ENCODE peak calls at places on chromosomes 4 and X, in ten cellular contexts. H, V, S, G, C, L, U, B, N and F are unnamed samples.

GRCh38 chr4:54940996-54941395 is 184.4 kb downstream of the KDR start:
- DNase-seq in H (no peak), V (no peak), S (no peak), G (no peak), C (no peak), L (no peak), U (no peak), B (no peak), N (no peak), F (no peak)

GRCh38 chrX:41145920-41146608 is 60.8 kb downstream of the USP9X start:
- DNase-seq in H (peak), V (no peak), S (peak), G (no peak), C (peak), L (peak), U (no peak), B (no peak), N (no peak), F (no peak)

GRCh38 chr4:127501103-127501502 is 131.7 kb upstream of the INTU start:
- DNase-seq in H (no peak), V (no peak), S (no peak), G (no peak), C (peak), L (no peak), U (no peak), B (no peak), N (no peak), F (no peak)

GRCh38 chr4:17636696-17637351 is 22.4 kb downstream of the MED28 start:
- DNase-seq in H (peak), V (peak), S (peak), G (peak), C (peak), L (peak), U (peak), B (peak), N (no peak), F (peak)

GRCh38 chr4:186621959-186622553 is 66.7 kb upstream of the MTNR1A start:
- DNase-seq in H (peak), V (peak), S (no peak), G (no peak), C (peak), L (peak), U (no peak), B (no peak), N (no peak), F (no peak)

GRCh38 chr4:52248836-52249235 is 197.7 kb downstream of the SPATA18 start:
- DNase-seq in H (no peak), V (no peak), S (no peak), G (no peak), C (peak), L (no peak), U (no peak), B (no peak), N (no peak), F (no peak)

GRCh38 chrX:10048695-10049094 is 81.5 kb downstream of the CLDN34 start:
- DNase-seq in H (no peak), V (no peak), S (no peak), G (no peak), C (peak), L (no peak), U (no peak), B (no peak), N (no peak), F (no peak)

GRCh38 chrX:119826399-119826959 is 26.3 kb downstream of the UPF3B start:
- DNase-seq in H (no peak), V (peak), S (no peak), G (no peak), C (peak), L (peak), U (no peak), B (no peak), N (no peak), F (no peak)

GRCh38 chr4:154551872-154552686 is 1.9 kb upstream of the PLRG1 start:
- DNase-seq in H (peak), V (peak), S (peak), G (peak), C (peak), L (peak), U (peak), B (peak), N (peak), F (peak)

GRCh38 chr4:6480532-6481088 is 8.2 kb upstream of the PPP2R2C start:
- DNase-seq in H (no peak), V (peak), S (no peak), G (no peak), C (no peak), L (no peak), U (no peak), B (no peak), N (no peak), F (no peak)

GRCh38 chr4:108114503-108114902 is 54.2 kb downstream of the LEF1 start:
- DNase-seq in H (no peak), V (no peak), S (peak), G (no peak), C (no peak), L (no peak), U (no peak), B (no peak), N (no peak), F (no peak)